ENCODE peak calls at places on chromosomes 13 and 19, in five cellular contexts. M, V, S, B and Q are unnamed samples.

GRCh38 chr19:35124098-35125060 is 8.8 kb downstream of the FXYD3 start:
- DNase-seq in S (peak; percentile 81), B (peak; percentile 100), V (no peak), M (peak; percentile 74), Q (peak; percentile 95)

GRCh38 chr19:3135961-3136683 is at the start of gene GNA15:
- DNase-seq in M (no peak), S (no peak), V (no peak), B (no peak), Q (peak; percentile 30)

GRCh38 chr19:52140077-52140710 is 456 bp upstream of the ZNF616 start:
- DNase-seq in B (peak; percentile 8), S (no peak), V (no peak), M (no peak), Q (no peak)

GRCh38 chr13:44573790-44574465 is 2.2 kb downstream of the TSC22D1 start:
- DNase-seq in M (no peak), V (no peak), S (peak; percentile 65), B (peak; percentile 40), Q (peak; percentile 66)

GRCh38 chr13:63287926-63288325 is 1872.3 kb upstream of the PCDH20 start:
- DNase-seq in B (no peak), M (no peak), S (no peak), V (no peak), Q (no peak)

GRCh38 chr13:97359181-97360057 is 74.5 kb upstream of the RAP2A start:
- DNase-seq in M (peak; percentile 48), V (peak; percentile 53), S (peak; percentile 75), B (peak; percentile 41), Q (peak; percentile 94)

GRCh38 chr13:89393758-89394157 is 1722.6 kb downstream of the SLITRK5 start:
- DNase-seq in V (no peak), S (no peak), B (no peak), M (no peak), Q (no peak)

GRCh38 chr19:5967994-5968430 is 9.9 kb downstream of the RANBP3 start:
- DNase-seq in V (peak; percentile 62), B (peak; percentile 86), M (peak; percentile 51), S (peak; percentile 72), Q (peak; percentile 67)

GRCh38 chr13:75398072-75398471 is 83.9 kb downstream of the TBC1D4 start:
- DNase-seq in B (no peak), V (no peak), S (no peak), M (no peak), Q (no peak)

GRCh38 chr19:29928831-29929230 is 13.2 kb upstream of the URI1 start:
- DNase-seq in M (no peak), S (no peak), B (no peak), V (no peak), Q (no peak)

GRCh38 chr13:73433893-73434292 is 375.1 kb downstream of the KLF5 start:
- DNase-seq in M (no peak), B (no peak), S (no peak), V (no peak), Q (peak; percentile 2)

GRCh38 chr19:35013820-35014754 is 14.0 kb downstream of the GRAMD1A start:
- DNase-seq in V (no peak), M (no peak), S (no peak), B (no peak), Q (no peak)

GRCh38 chr13:102642475-102642874 is 45.7 kb downstream of the TPP2 start:
- DNase-seq in M (peak; percentile 67), B (no peak), S (no peak), V (no peak), Q (no peak)

GRCh38 chr13:111115051-111115840 is at the start of gene ARHGEF7:
- DNase-seq in V (peak; percentile 32), B (peak; percentile 48), M (peak; percentile 70), S (no peak), Q (peak; percentile 68)

GRCh38 chr19:38028913-38029565 is 122.0 kb downstream of the SIPA1L3 start:
- DNase-seq in B (no peak), M (no peak), V (no peak), S (peak; percentile 75), Q (no peak)

GRCh38 chr13:76425930-76426329 is 460.3 kb downstream of the KCTD12 start:
- DNase-seq in M (no peak), V (no peak), S (peak; percentile 34), B (no peak), Q (no peak)

GRCh38 chr19:14375582-14376291 is 5.5 kb upstream of the ADGRE5 start:
- DNase-seq in V (no peak), B (peak; percentile 67), S (no peak), M (no peak), Q (no peak)

GRCh38 chr13:42078113-42078769 is 29.8 kb downstream of the DGKH start:
- DNase-seq in S (no peak), V (no peak), B (no peak), M (no peak), Q (no peak)

GRCh38 chr13:88754141-88754540 is 1083.0 kb downstream of the SLITRK5 start:
- DNase-seq in S (no peak), M (no peak), B (no peak), V (no peak), Q (no peak)

GRCh38 chr13:32019612-32020233 is 11.9 kb upstream of the FRY start:
- DNase-seq in M (peak; percentile 41), V (peak; percentile 45), S (peak; percentile 68), B (peak; percentile 41), Q (peak; percentile 58)

GRCh38 chr13:91278291-91278690 is 69.2 kb upstream of the MIR17HG start:
- DNase-seq in M (no peak), S (no peak), B (no peak), V (no peak), Q (no peak)

GRCh38 chr13:114212096-114212495 is 22.6 kb upstream of the CDC16 start:
- DNase-seq in M (no peak), S (peak; percentile 47), B (no peak), V (no peak), Q (no peak)

GRCh38 chr19:15297416-15298224 is 34.7 kb downstream of the BRD4 start:
- DNase-seq in B (no peak), V (no peak), M (no peak), S (peak; percentile 36), Q (peak; percentile 60)

GRCh38 chr19:41323430-41324125 is 13.6 kb downstream of the CCDC97 start:
- DNase-seq in M (no peak), S (peak; percentile 97), V (no peak), B (peak; percentile 98), Q (peak; percentile 64)

GRCh38 chr19:10744222-10744847 is 26.5 kb downstream of the DNM2 start:
- DNase-seq in S (no peak), V (no peak), B (no peak), M (no peak), Q (peak; percentile 58)

GRCh38 chr19:49333426-49334288 is 1.5 kb upstream of the CD37 start:
- DNase-seq in S (no peak), B (no peak), V (no peak), M (no peak), Q (no peak)